ENCODE peak calls at places on chromosomes 6 and 20, in eight cellular contexts. W, M, G, X, J, O, E and D are unnamed samples.

GRCh38 chr6:24125980-24126379 is at the start of gene NRSN1:
- DNase-seq in O (no peak), X (no peak), M (peak), W (peak), J (peak), E (no peak), G (no peak), D (no peak)

GRCh38 chr6:35764238-35764896 is 12.0 kb upstream of the CLPSL2 start:
- DNase-seq in J (no peak), E (no peak), W (no peak), O (no peak), M (no peak), G (no peak), X (no peak), D (no peak)

GRCh38 chr6:152170702-152171667 is 363.5 kb downstream of the ESR1 start:
- DNase-seq in O (no peak), E (peak), M (no peak), G (peak), J (no peak), W (no peak), X (no peak), D (no peak)

GRCh38 chr6:169969372-169970099 is 218.1 kb downstream of the ERMARD start:
- DNase-seq in J (no peak), O (no peak), X (no peak), G (no peak), M (no peak), E (no peak), W (no peak), D (no peak)

GRCh38 chr20:18679020-18679419 is 91.2 kb downstream of the DTD1 start:
- DNase-seq in E (no peak), G (no peak), X (no peak), M (peak), J (no peak), W (peak), O (no peak), D (peak)

GRCh38 chr20:32458061-32458836 is 100.1 kb downstream of the ASXL1 start:
- DNase-seq in E (no peak), O (no peak), J (no peak), M (no peak), W (no peak), G (no peak), X (no peak), D (no peak)

GRCh38 chr20:64138276-64138815 is 25.9 kb upstream of the MYT1 start:
- DNase-seq in X (no peak), O (no peak), W (no peak), M (no peak), E (no peak), J (no peak), G (no peak), D (no peak)

GRCh38 chr20:37151529-37151928 is 27.6 kb upstream of the RPN2 start:
- DNase-seq in W (no peak), G (no peak), J (no peak), X (no peak), M (no peak), O (no peak), E (no peak), D (no peak)

GRCh38 chr6:47083586-47084047 is 41.5 kb upstream of the ADGRF1 start:
- DNase-seq in G (no peak), M (peak), W (peak), O (peak), E (no peak), X (peak), J (no peak), D (peak)